ENCODE peak calls at places on chromosome 21, in nine cellular contexts. One of them, this sample, is unnamed.

GRCh38 chr21:29647353-29647781 is 292.4 kb downstream of the GRIK1 start:
- DNase-seq in tibial artery: no peak
- DNase-seq in cardiac muscle cell: peak
- DNase-seq in GM20000: no peak
- DNase-seq in kidney: no peak
- DNase-seq in RWPE1: no peak
- DNase-seq in AG10803: no peak
- DNase-seq in lower lobe of right lung: no peak
- DNase-seq in GM13977: no peak
- DNase-seq in this sample: no peak

GRCh38 chr21:41800425-41801186 is 33.8 kb upstream of the RIPK4 start:
- DNase-seq in GM13977: no peak
- DNase-seq in tibial artery: no peak
- DNase-seq in lower lobe of right lung: no peak
- DNase-seq in cardiac muscle cell: no peak
- DNase-seq in kidney: no peak
- DNase-seq in AG10803: no peak
- DNase-seq in RWPE1: no peak
- DNase-seq in GM20000: no peak
- DNase-seq in this sample: no peak

GRCh38 chr21:22898061-22898460 is 1899.9 kb downstream of the NCAM2 start:
- DNase-seq in RWPE1: no peak
- DNase-seq in AG10803: no peak
- DNase-seq in tibial artery: no peak
- DNase-seq in cardiac muscle cell: no peak
- DNase-seq in kidney: no peak
- DNase-seq in GM13977: no peak
- DNase-seq in lower lobe of right lung: no peak
- DNase-seq in GM20000: no peak
- DNase-seq in this sample: no peak

GRCh38 chr21:31406510-31406909 is 62.4 kb upstream of the TIAM1 start:
- DNase-seq in kidney: no peak
- DNase-seq in lower lobe of right lung: no peak
- DNase-seq in GM13977: no peak
- DNase-seq in tibial artery: no peak
- DNase-seq in cardiac muscle cell: no peak
- DNase-seq in RWPE1: no peak
- DNase-seq in GM20000: no peak
- DNase-seq in AG10803: no peak
- DNase-seq in this sample: no peak

GRCh38 chr21:31342328-31342727 is 1.7 kb downstream of the TIAM1 start:
- DNase-seq in GM20000: no peak
- DNase-seq in RWPE1: no peak
- DNase-seq in AG10803: no peak
- DNase-seq in cardiac muscle cell: no peak
- DNase-seq in GM13977: no peak
- DNase-seq in lower lobe of right lung: no peak
- DNase-seq in tibial artery: no peak
- DNase-seq in kidney: no peak
- DNase-seq in this sample: no peak

GRCh38 chr21:43325968-43326367 is 101.0 kb downstream of the SIK1 start:
- DNase-seq in GM20000: no peak
- DNase-seq in tibial artery: no peak
- DNase-seq in GM13977: no peak
- DNase-seq in cardiac muscle cell: no peak
- DNase-seq in kidney: no peak
- DNase-seq in RWPE1: no peak
- DNase-seq in AG10803: no peak
- DNase-seq in lower lobe of right lung: no peak
- DNase-seq in this sample: no peak

GRCh38 chr21:46295177-46295711 is 9.1 kb downstream of the YBEY start:
- DNase-seq in GM13977: no peak
- DNase-seq in RWPE1: no peak
- DNase-seq in lower lobe of right lung: no peak
- DNase-seq in tibial artery: no peak
- DNase-seq in kidney: no peak
- DNase-seq in GM20000: no peak
- DNase-seq in AG10803: peak
- DNase-seq in cardiac muscle cell: peak
- DNase-seq in this sample: no peak

GRCh38 chr21:42566524-42567180 is 53.0 kb downstream of the SLC37A1 start:
- DNase-seq in AG10803: no peak
- DNase-seq in cardiac muscle cell: no peak
- DNase-seq in lower lobe of right lung: peak
- DNase-seq in tibial artery: peak
- DNase-seq in GM13977: no peak
- DNase-seq in RWPE1: no peak
- DNase-seq in kidney: peak
- DNase-seq in GM20000: no peak
- DNase-seq in this sample: no peak

GRCh38 chr21:45800339-45801080 is 157.0 kb downstream of the PCBP3 start:
- DNase-seq in kidney: peak
- DNase-seq in RWPE1: no peak
- DNase-seq in GM20000: no peak
- DNase-seq in AG10803: no peak
- DNase-seq in GM13977: no peak
- DNase-seq in lower lobe of right lung: peak
- DNase-seq in tibial artery: no peak
- DNase-seq in cardiac muscle cell: no peak
- DNase-seq in this sample: no peak

GRCh38 chr21:42653492-42654061 is at the start of gene PDE9A:
- DNase-seq in lower lobe of right lung: peak
- DNase-seq in tibial artery: no peak
- DNase-seq in kidney: peak
- DNase-seq in RWPE1: no peak
- DNase-seq in GM13977: peak
- DNase-seq in cardiac muscle cell: no peak
- DNase-seq in GM20000: peak
- DNase-seq in AG10803: no peak
- DNase-seq in this sample: peak

GRCh38 chr21:31446206-31446900 is 102.3 kb upstream of the TIAM1 start:
- DNase-seq in RWPE1: no peak
- DNase-seq in tibial artery: no peak
- DNase-seq in cardiac muscle cell: no peak
- DNase-seq in GM13977: no peak
- DNase-seq in kidney: no peak
- DNase-seq in AG10803: no peak
- DNase-seq in GM20000: no peak
- DNase-seq in lower lobe of right lung: no peak
- DNase-seq in this sample: no peak

GRCh38 chr21:25149022-25149421 is 458.3 kb downstream of the MRPL39 start:
- DNase-seq in AG10803: no peak
- DNase-seq in GM20000: no peak
- DNase-seq in kidney: no peak
- DNase-seq in cardiac muscle cell: no peak
- DNase-seq in lower lobe of right lung: no peak
- DNase-seq in tibial artery: no peak
- DNase-seq in GM13977: no peak
- DNase-seq in RWPE1: no peak
- DNase-seq in this sample: no peak

GRCh38 chr21:27507695-27508094 is 540.8 kb upstream of the ADAMTS5 start:
- DNase-seq in RWPE1: no peak
- DNase-seq in cardiac muscle cell: no peak
- DNase-seq in AG10803: peak
- DNase-seq in GM20000: no peak
- DNase-seq in kidney: no peak
- DNase-seq in lower lobe of right lung: no peak
- DNase-seq in GM13977: no peak
- DNase-seq in tibial artery: no peak
- DNase-seq in this sample: no peak

GRCh38 chr21:26070822-26071425 is 99.6 kb downstream of the APP start:
- DNase-seq in kidney: no peak
- DNase-seq in tibial artery: no peak
- DNase-seq in AG10803: peak
- DNase-seq in GM20000: peak
- DNase-seq in cardiac muscle cell: peak
- DNase-seq in lower lobe of right lung: peak
- DNase-seq in GM13977: no peak
- DNase-seq in RWPE1: no peak
- DNase-seq in this sample: no peak

GRCh38 chr21:32682696-32683474 is 44.9 kb downstream of the SYNJ1 start:
- DNase-seq in tibial artery: no peak
- DNase-seq in lower lobe of right lung: no peak
- DNase-seq in GM20000: no peak
- DNase-seq in RWPE1: no peak
- DNase-seq in kidney: no peak
- DNase-seq in cardiac muscle cell: no peak
- DNase-seq in GM13977: no peak
- DNase-seq in AG10803: no peak
- DNase-seq in this sample: no peak

GRCh38 chr21:32693581-32693980 is 34.2 kb downstream of the SYNJ1 start:
- DNase-seq in tibial artery: no peak
- DNase-seq in GM13977: no peak
- DNase-seq in RWPE1: no peak
- DNase-seq in cardiac muscle cell: no peak
- DNase-seq in GM20000: no peak
- DNase-seq in lower lobe of right lung: no peak
- DNase-seq in kidney: no peak
- DNase-seq in AG10803: no peak
- DNase-seq in this sample: no peak

GRCh38 chr21:32690085-32690484 is 37.7 kb downstream of the SYNJ1 start:
- DNase-seq in AG10803: no peak
- DNase-seq in GM13977: no peak
- DNase-seq in tibial artery: no peak
- DNase-seq in RWPE1: no peak
- DNase-seq in kidney: no peak
- DNase-seq in lower lobe of right lung: no peak
- DNase-seq in GM20000: no peak
- DNase-seq in cardiac muscle cell: no peak
- DNase-seq in this sample: no peak

GRCh38 chr21:32687946-32688345 is 39.9 kb downstream of the SYNJ1 start:
- DNase-seq in GM13977: peak
- DNase-seq in tibial artery: no peak
- DNase-seq in AG10803: no peak
- DNase-seq in GM20000: no peak
- DNase-seq in lower lobe of right lung: no peak
- DNase-seq in cardiac muscle cell: no peak
- DNase-seq in RWPE1: peak
- DNase-seq in kidney: no peak
- DNase-seq in this sample: no peak
- TF ChIP-seq CTCF in GM13977: peak
- TF ChIP-seq CTCF in tibial artery: no peak
- TF ChIP-seq CTCF in AG10803: no peak
- TF ChIP-seq CTCF in GM20000: no peak
- TF ChIP-seq CTCF in lower lobe of right lung: no peak
- TF ChIP-seq CTCF in cardiac muscle cell: no peak
- TF ChIP-seq CTCF in RWPE1: no peak
- TF ChIP-seq CTCF in kidney: no peak
- TF ChIP-seq CTCF in this sample: peak

GRCh38 chr21:17513214-17514123 is 626 bp downstream of the CXADR start:
- DNase-seq in kidney: peak
- DNase-seq in RWPE1: peak
- DNase-seq in AG10803: no peak
- DNase-seq in GM13977: peak
- DNase-seq in cardiac muscle cell: peak
- DNase-seq in lower lobe of right lung: peak
- DNase-seq in tibial artery: no peak
- DNase-seq in GM20000: peak
- DNase-seq in this sample: no peak
- TF ChIP-seq CTCF in kidney: no peak
- TF ChIP-seq CTCF in RWPE1: no peak
- TF ChIP-seq CTCF in AG10803: no peak
- TF ChIP-seq CTCF in GM13977: no peak
- TF ChIP-seq CTCF in cardiac muscle cell: no peak
- TF ChIP-seq CTCF in lower lobe of right lung: no peak
- TF ChIP-seq CTCF in tibial artery: no peak
- TF ChIP-seq CTCF in GM20000: no peak
- TF ChIP-seq CTCF in this sample: peak

GRCh38 chr21:18954415-18954972 is 550.9 kb upstream of the TMPRSS15 start:
- DNase-seq in AG10803: no peak
- DNase-seq in tibial artery: no peak
- DNase-seq in GM20000: no peak
- DNase-seq in RWPE1: no peak
- DNase-seq in cardiac muscle cell: no peak
- DNase-seq in lower lobe of right lung: no peak
- DNase-seq in GM13977: no peak
- DNase-seq in kidney: no peak
- DNase-seq in this sample: no peak

GRCh38 chr21:18950045-18950740 is 546.6 kb upstream of the TMPRSS15 start:
- DNase-seq in lower lobe of right lung: no peak
- DNase-seq in GM13977: no peak
- DNase-seq in cardiac muscle cell: no peak
- DNase-seq in RWPE1: no peak
- DNase-seq in GM20000: no peak
- DNase-seq in tibial artery: no peak
- DNase-seq in AG10803: no peak
- DNase-seq in kidney: no peak
- DNase-seq in this sample: no peak

GRCh38 chr21:18951291-18952038 is 547.9 kb upstream of the TMPRSS15 start:
- DNase-seq in kidney: no peak
- DNase-seq in lower lobe of right lung: no peak
- DNase-seq in tibial artery: no peak
- DNase-seq in GM20000: no peak
- DNase-seq in GM13977: no peak
- DNase-seq in cardiac muscle cell: no peak
- DNase-seq in RWPE1: no peak
- DNase-seq in AG10803: no peak
- DNase-seq in this sample: no peak
- TF ChIP-seq CTCF in kidney: peak
- TF ChIP-seq CTCF in lower lobe of right lung: peak
- TF ChIP-seq CTCF in tibial artery: no peak
- TF ChIP-seq CTCF in GM20000: no peak
- TF ChIP-seq CTCF in GM13977: peak
- TF ChIP-seq CTCF in cardiac muscle cell: no peak
- TF ChIP-seq CTCF in RWPE1: peak
- TF ChIP-seq CTCF in AG10803: no peak
- TF ChIP-seq CTCF in this sample: peak

GRCh38 chr21:37746849-37747248 is 169.4 kb downstream of the KCNJ6 start:
- DNase-seq in RWPE1: no peak
- DNase-seq in lower lobe of right lung: no peak
- DNase-seq in tibial artery: no peak
- DNase-seq in AG10803: no peak
- DNase-seq in GM20000: no peak
- DNase-seq in GM13977: no peak
- DNase-seq in kidney: no peak
- DNase-seq in cardiac muscle cell: no peak
- DNase-seq in this sample: no peak
- TF ChIP-seq CTCF in RWPE1: no peak
- TF ChIP-seq CTCF in lower lobe of right lung: no peak
- TF ChIP-seq CTCF in tibial artery: no peak
- TF ChIP-seq CTCF in AG10803: peak
- TF ChIP-seq CTCF in GM20000: no peak
- TF ChIP-seq CTCF in GM13977: no peak
- TF ChIP-seq CTCF in kidney: no peak
- TF ChIP-seq CTCF in cardiac muscle cell: peak
- TF ChIP-seq CTCF in this sample: peak